ENCODE peak calls at places on chromosomes 4 and X, in ten cellular contexts. A is suprapubic skin; G is activated T-helper 1 cell treated with anti-CD3 and anti-CD28 coated beads, Interleukin-2, amount 50 U/mL, for 16 hours; I is lung microvascular endothelial cell; C is PC-3; E is stimulated activated CD4-positive, alpha-beta T cell treated with anti-CD3 and anti-CD28 coated beads, Interleukin-4, amount 100 ng/mL, for 1 hour; B is SK-N-SH; P is cardiac muscle cell; Q is activated CD4-positive, CD25-positive, alpha-beta regulatory T cell treated with anti-CD3 and anti-CD28 coated beads, Interleukin-2, amount 50 U/mL, for 72 hours; N is stimulated activated CD8-positive, alpha-beta memory T cell treated with anti-CD3 and anti-CD28 coated beads, Interleukin-15, amount 100 ng/mL, for 1 hour. O is an unnamed sample.

GRCh38 chrX:43211570-43211969 is 433.6 kb upstream of the PPP1R2C start:
- DNase-seq in A (no peak), G (no peak), I (no peak), C (no peak), E (no peak), B (no peak), P (no peak), Q (no peak), N (no peak), O (no peak)

GRCh38 chrX:123924181-123924580 is 37.3 kb upstream of the STAG2 start:
- DNase-seq in A (no peak), G (no peak), I (no peak), C (no peak), E (no peak), B (no peak), P (no peak), Q (no peak), N (no peak), O (no peak)

GRCh38 chrX:96569034-96569433 is 115.6 kb upstream of the DIAPH2 start:
- DNase-seq in A (no peak), G (no peak), I (no peak), C (no peak), E (no peak), B (no peak), P (no peak), Q (no peak), N (no peak), O (no peak)

GRCh38 chr4:183409956-183410355 is 34.5 kb upstream of the CDKN2AIP start:
- DNase-seq in A (no peak), G (no peak), I (no peak), C (no peak), E (no peak), B (no peak), P (no peak), Q (no peak), N (no peak), O (no peak)

GRCh38 chr4:89055157-89056080 is 1.6 kb downstream of the FAM13A start:
- DNase-seq in A (no peak), G (no peak), I (no peak), C (peak; percentile 24), E (no peak), B (no peak), P (peak; percentile 6), Q (no peak), N (no peak), O (no peak)

GRCh38 chrX:108439434-108439883 is at the start of gene COL4A5:
- DNase-seq in A (no peak), G (no peak), I (peak; percentile 87), C (peak; percentile 90), E (no peak), B (no peak), P (peak; percentile 92), Q (no peak), N (no peak), O (no peak)

GRCh38 chr4:90118547-90119211 is 8.5 kb upstream of the CCSER1 start:
- DNase-seq in A (no peak), G (no peak), I (no peak), C (no peak), E (no peak), B (no peak), P (no peak), Q (no peak), N (no peak), O (no peak)

GRCh38 chrX:2692221-2693122 is 1.4 kb downstream of the CD99 start:
- DNase-seq in A (peak; percentile 86), G (no peak), I (peak; percentile 36), C (peak; percentile 31), E (no peak), B (peak; percentile 17), P (peak; percentile 58), Q (no peak), N (no peak), O (no peak)

GRCh38 chr4:834368-835147 is 8.6 kb upstream of the CPLX1 start:
- DNase-seq in A (no peak), G (no peak), I (no peak), C (no peak), E (no peak), B (no peak), P (no peak), Q (no peak), N (no peak), O (no peak)

GRCh38 chr4:6773106-6773505 is 9.4 kb upstream of the KIAA0232 start:
- DNase-seq in A (peak; percentile 73), G (no peak), I (no peak), C (peak; percentile 51), E (no peak), B (no peak), P (no peak), Q (no peak), N (no peak), O (no peak)

GRCh38 chr4:75633846-75634245 is 3.5 kb upstream of the CDKL2 start:
- DNase-seq in A (no peak), G (no peak), I (peak; percentile 20), C (no peak), E (no peak), B (no peak), P (no peak), Q (no peak), N (no peak), O (no peak)

GRCh38 chr4:121980643-121981042 is 28.8 kb upstream of the TRPC3 start:
- DNase-seq in A (no peak), G (no peak), I (no peak), C (no peak), E (no peak), B (no peak), P (no peak), Q (no peak), N (no peak), O (no peak)

GRCh38 chrX:154719132-154719675 is 31.7 kb downstream of the GAB3 start:
- DNase-seq in A (no peak), G (peak; percentile 17), I (peak; percentile 86), C (peak; percentile 81), E (peak; percentile 17), B (no peak), P (no peak), Q (no peak), N (no peak), O (peak; percentile 49)

GRCh38 chr4:85726555-85726954 is 251.6 kb downstream of the ARHGAP24 start:
- DNase-seq in A (no peak), G (no peak), I (no peak), C (no peak), E (no peak), B (no peak), P (no peak), Q (no peak), N (no peak), O (no peak)

GRCh38 chr4:90950385-90950841 is 823.2 kb downstream of the CCSER1 start:
- DNase-seq in A (no peak), G (no peak), I (no peak), C (peak; percentile 8), E (no peak), B (peak; percentile 43), P (peak; percentile 9), Q (no peak), N (no peak), O (no peak)

GRCh38 chr4:179124419-179124818 is 1682.2 kb upstream of the AGA start:
- DNase-seq in A (no peak), G (no peak), I (no peak), C (no peak), E (no peak), B (no peak), P (no peak), Q (no peak), N (no peak), O (no peak)

GRCh38 chrX:13029831-13030771 is 14.3 kb downstream of the FAM9C start:
- DNase-seq in A (no peak), G (no peak), I (peak; percentile 62), C (peak; percentile 80), E (no peak), B (no peak), P (no peak), Q (no peak), N (no peak), O (no peak)